ENCODE peak calls at places on chromosome 1, in four cellular contexts. Z is stomach; H is CD8-positive, alpha-beta T cell; D is PC-3. G is an unnamed sample.

GRCh38 chr1:7420098-7420445 is 351.0 kb upstream of the VAMP3 start:
- DNase-seq in H (no peak), Z (peak; percentile 3), D (no peak), G (no peak)

GRCh38 chr1:210726621-210727020 is 397.9 kb downstream of the HHAT start:
- DNase-seq in Z (no peak), H (no peak), D (peak; percentile 50), G (peak; percentile 14)

GRCh38 chr1:101282314-101283087 is 45.7 kb downstream of the S1PR1 start:
- DNase-seq in D (no peak), H (no peak), Z (no peak), G (no peak)

GRCh38 chr1:208979776-208980175 is 603.7 kb upstream of the CAMK1G start:
- DNase-seq in Z (no peak), H (no peak), D (peak; percentile 72), G (no peak)

GRCh38 chr1:116323419-116323987 is 49.5 kb upstream of the ATP1A1 start:
- DNase-seq in H (no peak), Z (no peak), D (no peak), G (no peak)

GRCh38 chr1:178536844-178537371 is 24.0 kb downstream of the TEX35 start:
- DNase-seq in H (no peak), Z (peak; percentile 75), D (peak; percentile 94), G (peak; percentile 85)

GRCh38 chr1:153560771-153561170 is 4.9 kb downstream of the S100A2 start:
- DNase-seq in H (no peak), Z (no peak), D (no peak), G (peak; percentile 77)

GRCh38 chr1:200738733-200739498 is at the start of gene CAMSAP2:
- DNase-seq in Z (peak; percentile 85), D (peak; percentile 96), H (peak; percentile 74), G (peak; percentile 84)

GRCh38 chr1:219657186-219657585 is 44.3 kb upstream of the ZC3H11B start:
- DNase-seq in Z (no peak), H (no peak), D (no peak), G (no peak)

GRCh38 chr1:211606327-211606913 is 27.5 kb upstream of the SLC30A1 start:
- DNase-seq in Z (no peak), D (no peak), H (peak; percentile 55), G (no peak)

GRCh38 chr1:94973271-94973922 is 46.5 kb upstream of the CNN3 start:
- DNase-seq in H (no peak), D (no peak), Z (no peak), G (no peak)

DNA sequence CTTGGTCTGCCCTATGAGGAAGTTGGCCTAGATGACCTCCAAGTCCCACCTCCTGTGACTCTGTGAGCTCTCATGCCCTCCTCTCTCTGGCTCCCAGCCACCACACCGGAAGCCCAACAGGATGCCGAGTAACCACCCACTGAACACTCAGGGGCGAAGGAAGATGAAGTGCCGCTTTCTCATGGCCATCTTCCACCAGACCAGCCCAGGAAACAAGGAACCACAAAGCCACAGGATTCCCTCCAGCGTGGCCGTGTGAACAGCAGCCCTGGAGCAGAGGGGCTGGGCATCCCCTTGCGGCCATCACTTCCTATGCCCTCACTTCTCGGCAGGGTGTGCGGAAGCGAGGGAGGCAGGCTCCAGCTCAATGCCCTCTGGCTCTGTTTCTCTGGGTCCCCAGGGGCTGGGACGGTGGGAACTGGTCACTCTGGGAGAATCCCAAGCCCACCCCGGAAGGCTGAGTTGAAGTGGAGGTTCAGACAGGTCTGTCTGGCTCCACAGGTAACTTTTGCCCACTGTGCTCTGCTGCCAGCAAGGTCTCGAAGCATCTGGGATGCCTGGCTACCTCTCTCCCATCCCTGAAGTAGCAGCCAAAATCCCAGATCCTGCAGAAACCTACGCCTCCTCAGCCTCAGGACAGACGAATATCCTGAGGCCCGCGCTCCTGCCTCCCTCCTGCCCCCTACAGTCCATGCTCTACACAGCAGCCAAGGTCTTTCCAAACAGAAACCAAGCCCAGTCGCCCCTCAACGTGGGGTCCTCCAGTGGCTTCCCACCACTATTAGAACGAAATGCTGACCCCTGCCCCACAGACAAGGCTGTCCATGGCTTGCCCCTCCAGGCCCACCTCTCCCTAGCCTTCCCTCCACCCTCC is 44.2 kb upstream of the ECE1 start:
- DNase-seq in H (peak; percentile 84), D (peak; percentile 84), Z (peak; percentile 76), G (peak; percentile 51)
- H3K4me1 ChIP-seq in H (peaks cover 84% of the 10 kb centered on the region), D (peaks cover 71% of the 10 kb centered on the region), Z (peaks cover 92% of the 10 kb centered on the region), G (peaks cover 14% of the 10 kb centered on the region)

DNA sequence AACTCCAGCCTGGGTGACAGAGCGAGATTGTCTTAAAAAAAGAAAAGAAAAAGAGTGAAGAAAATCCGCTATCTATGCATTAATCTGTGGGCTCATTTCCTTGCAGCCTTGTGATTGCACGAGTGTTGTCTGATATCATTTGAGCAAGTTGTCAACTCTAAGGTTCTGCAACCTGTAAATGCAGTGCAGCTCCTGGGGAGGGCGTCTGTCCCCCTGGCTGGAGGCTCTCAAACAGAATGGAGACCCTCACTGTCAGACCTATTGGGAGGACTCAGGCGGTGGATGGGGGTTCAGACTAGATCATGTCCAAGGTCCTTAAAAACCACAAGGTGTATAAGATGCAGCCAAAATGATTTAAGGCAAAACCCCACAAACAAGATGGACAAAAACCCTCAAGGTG is 6.2 kb downstream of the CORT start:
- DNase-seq in D (no peak), Z (no peak), H (no peak), G (no peak)
- TF ChIP-seq CTCF in D (no peak), Z (no peak), H (no peak), G (peak; percentile 27)

DNA sequence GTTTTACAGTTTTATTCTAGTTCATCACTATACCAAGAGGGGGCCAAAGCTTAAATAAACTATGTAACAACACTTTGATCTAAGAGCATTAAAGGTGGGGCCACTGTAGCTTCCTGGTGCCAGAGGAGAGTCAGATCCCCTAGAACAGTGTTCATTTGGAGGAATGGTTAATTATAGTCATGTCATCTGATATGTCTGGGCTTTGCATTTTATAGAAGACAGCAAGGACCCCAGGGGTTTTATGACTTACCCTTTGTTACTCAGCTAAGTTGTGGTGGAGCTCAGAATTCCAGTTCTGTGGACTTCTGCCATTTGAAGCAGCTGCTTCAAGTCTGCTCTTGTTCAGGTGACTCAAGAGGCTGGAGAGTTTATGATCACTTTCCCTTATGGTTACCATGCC is 16.7 kb downstream of the KDM4A start:
- DNase-seq in D (peak; percentile 8), H (no peak), Z (no peak), G (peak; percentile 96)
- H3K27ac ChIP-seq in D (no peak overlapping the region), H (no peak overlapping the region), Z (no peak overlapping the region), G (no peak overlapping the region)

GRCh38 chr1:28329395-28330153 is 734 bp downstream of the MED18 start:
- DNase-seq in H (no peak), Z (peak; percentile 32), D (peak; percentile 17), G (no peak)
- H3K4me1 ChIP-seq in H (peaks cover 20% of the 10 kb centered on the region), Z (peaks cover 20% of the 10 kb centered on the region), D (peaks cover 15% of the 10 kb centered on the region), G (no peaks in the 10 kb centered on the region)

DNA sequence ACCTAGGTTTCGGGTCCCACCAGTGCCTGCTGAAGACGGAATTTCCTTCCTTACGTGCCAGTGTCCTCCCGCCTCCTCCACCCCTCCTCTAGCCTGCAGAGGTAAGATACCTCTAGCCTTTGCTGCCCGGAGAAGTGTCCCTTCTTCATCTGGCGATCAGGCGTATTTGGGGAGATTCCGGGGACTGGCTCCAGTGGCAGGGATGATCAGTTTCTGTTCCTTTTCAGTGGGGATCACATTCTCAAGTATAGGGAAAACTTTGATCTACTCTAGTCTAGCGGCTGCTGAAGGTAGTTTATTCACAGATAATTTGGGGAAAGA is 668 bp downstream of the CEP350 start:
- DNase-seq in Z (no peak), H (no peak), D (no peak), G (peak; percentile 10)
- TF ChIP-seq CTCF in Z (no peak), H (no peak), D (no peak), G (no peak)

GRCh38 chr1:91929246-91929645 is 20.0 kb upstream of the BRDT start:
- DNase-seq in H (no peak), D (no peak), Z (no peak), G (no peak)
- H3K27ac ChIP-seq in H (no peak overlapping the region), D (no peak overlapping the region), Z (no peak overlapping the region), G (no peak overlapping the region)

GRCh38 chr1:10727703-10728348 is 68.6 kb downstream of the CASZ1 start:
- DNase-seq in Z (peak; percentile 80), D (no peak), H (no peak), G (no peak)

GRCh38 chr1:10724052-10724494 is 72.4 kb downstream of the CASZ1 start:
- DNase-seq in H (no peak), D (peak; percentile 97), Z (peak; percentile 95), G (no peak)

GRCh38 chr1:10724948-10725852 is 71.2 kb downstream of the CASZ1 start:
- DNase-seq in D (peak; percentile 25), H (no peak), Z (peak; percentile 92), G (no peak)

GRCh38 chr1:10724511-10724910 is 71.9 kb downstream of the CASZ1 start:
- DNase-seq in Z (no peak), D (no peak), H (no peak), G (no peak)

GRCh38 chr1:10726355-10726754 is 70.1 kb downstream of the CASZ1 start:
- DNase-seq in Z (peak; percentile 94), H (no peak), D (peak; percentile 73), G (peak; percentile 45)
- H3K4me1 ChIP-seq in Z (peaks cover 63% of the 10 kb centered on the region), H (no peaks in the 10 kb centered on the region), D (peaks cover 43% of the 10 kb centered on the region), G (peaks cover 4% of the 10 kb centered on the region)

GRCh38 chr1:62906428-62906886 is 122.5 kb downstream of the ATG4C start:
- DNase-seq in H (no peak), Z (no peak), D (peak; percentile 7), G (no peak)
- TF ChIP-seq CTCF in H (no peak), Z (no peak), D (peak; percentile 65), G (peak; percentile 48)